ENCODE peak calls at places on chromosomes 11 and 22, in four cellular contexts. O is stimulated activated CD4-positive, alpha-beta T cell treated with anti-CD3 and anti-CD28 coated beads, TNF-alpha, amount 100 ng/mL, for 4 hours; L is NCI-H460; W is H7. S is an unnamed sample.

GRCh38 chr11:120180571-120181445 is 30.0 kb upstream of the OAF start:
- DNase-seq in L (no peak), O (no peak), W (peak), S (peak)

GRCh38 chr11:42631223-42631843 is 680.5 kb upstream of the API5 start:
- DNase-seq in W (peak), O (no peak), L (no peak), S (no peak)

GRCh38 chr22:30861131-30861530 is 107.4 kb downstream of the MORC2 start:
- DNase-seq in O (no peak), L (no peak), W (peak), S (no peak)

GRCh38 chr11:22459053-22459452 is 120.9 kb downstream of the SLC17A6 start:
- DNase-seq in L (no peak), O (no peak), W (no peak), S (peak)

GRCh38 chr22:49329636-49330035 is 498.0 kb downstream of the BRD1 start:
- DNase-seq in O (no peak), W (peak), L (no peak), S (no peak)

GRCh38 chr22:38504731-38505594 is 1.1 kb downstream of the DDX17 start:
- DNase-seq in W (peak), O (peak), L (no peak), S (no peak)

GRCh38 chr11:9574556-9574805 is 1.0 kb downstream of the WEE1 start:
- DNase-seq in O (no peak), L (no peak), W (no peak), S (no peak)

GRCh38 chr11:43327987-43328386 is 16.2 kb downstream of the API5 start:
- DNase-seq in L (peak), W (no peak), O (no peak), S (peak)

GRCh38 chr11:130037058-130037457 is 32.6 kb upstream of the APLP2 start:
- DNase-seq in W (no peak), L (no peak), O (no peak), S (peak)